ENCODE peak calls at places on chromosomes 5 and 9, in five cellular contexts. One of them, this sample, is unnamed.

GRCh38 chr5:136051486-136052220 is 22.9 kb downstream of the TGFBI start:
- DNase-seq in HCT116: no peak
- DNase-seq in dorsolateral prefrontal cortex: no peak
- DNase-seq in fibroblast of pulmonary artery: no peak
- DNase-seq in cardiac muscle cell: no peak
- DNase-seq in this sample: no peak

GRCh38 chr9:80028501-80028900 is 456.7 kb downstream of the TLE4 start:
- DNase-seq in HCT116: no peak
- DNase-seq in dorsolateral prefrontal cortex: no peak
- DNase-seq in fibroblast of pulmonary artery: no peak
- DNase-seq in cardiac muscle cell: no peak
- DNase-seq in this sample: no peak

GRCh38 chr5:93831449-93831848 is 90.0 kb upstream of the POU5F2 start:
- DNase-seq in HCT116: no peak
- DNase-seq in dorsolateral prefrontal cortex: no peak
- DNase-seq in fibroblast of pulmonary artery: peak; percentile 79
- DNase-seq in cardiac muscle cell: no peak
- DNase-seq in this sample: no peak

GRCh38 chr5:96875805-96876291 is 452 bp upstream of the ERAP2 start:
- DNase-seq in HCT116: no peak
- DNase-seq in dorsolateral prefrontal cortex: no peak
- DNase-seq in fibroblast of pulmonary artery: no peak
- DNase-seq in cardiac muscle cell: no peak
- DNase-seq in this sample: no peak

GRCh38 chr9:137610944-137611343 is 5.5 kb downstream of the ARRDC1 start:
- DNase-seq in HCT116: no peak
- DNase-seq in dorsolateral prefrontal cortex: no peak
- DNase-seq in fibroblast of pulmonary artery: no peak
- DNase-seq in cardiac muscle cell: no peak
- DNase-seq in this sample: no peak

GRCh38 chr5:174229640-174230350 is 184.3 kb downstream of the NSG2 start:
- DNase-seq in HCT116: no peak
- DNase-seq in dorsolateral prefrontal cortex: no peak
- DNase-seq in fibroblast of pulmonary artery: no peak
- DNase-seq in cardiac muscle cell: no peak
- DNase-seq in this sample: no peak

GRCh38 chr5:139149477-139150199 is 48.5 kb downstream of the SIL1 start:
- DNase-seq in HCT116: no peak
- DNase-seq in dorsolateral prefrontal cortex: no peak
- DNase-seq in fibroblast of pulmonary artery: peak; percentile 66
- DNase-seq in cardiac muscle cell: no peak
- DNase-seq in this sample: no peak

GRCh38 chr5:54347221-54347865 is 37.0 kb upstream of the ARL15 start:
- DNase-seq in HCT116: no peak
- DNase-seq in dorsolateral prefrontal cortex: no peak
- DNase-seq in fibroblast of pulmonary artery: no peak
- DNase-seq in cardiac muscle cell: no peak
- DNase-seq in this sample: no peak

GRCh38 chr9:133359420-133360175 is 3.2 kb downstream of the SURF2 start:
- DNase-seq in HCT116: no peak
- DNase-seq in dorsolateral prefrontal cortex: no peak
- DNase-seq in fibroblast of pulmonary artery: no peak
- DNase-seq in cardiac muscle cell: peak; percentile 27
- DNase-seq in this sample: no peak

GRCh38 chr9:80937646-80938045 is 751.7 kb downstream of the TLE1 start:
- DNase-seq in HCT116: no peak
- DNase-seq in dorsolateral prefrontal cortex: no peak
- DNase-seq in fibroblast of pulmonary artery: no peak
- DNase-seq in cardiac muscle cell: no peak
- DNase-seq in this sample: no peak

GRCh38 chr5:766666-767431 is 17.7 kb downstream of the ZDHHC11B start:
- DNase-seq in HCT116: no peak
- DNase-seq in dorsolateral prefrontal cortex: no peak
- DNase-seq in fibroblast of pulmonary artery: no peak
- DNase-seq in cardiac muscle cell: no peak
- DNase-seq in this sample: no peak

GRCh38 chr9:93678199-93679019 is 102.0 kb downstream of the PHF2 start:
- DNase-seq in HCT116: no peak
- DNase-seq in dorsolateral prefrontal cortex: peak; percentile 35
- DNase-seq in fibroblast of pulmonary artery: no peak
- DNase-seq in cardiac muscle cell: no peak
- DNase-seq in this sample: no peak

GRCh38 chr5:143646961-143647360 is 165.0 kb upstream of the HMHB1 start:
- DNase-seq in HCT116: no peak
- DNase-seq in dorsolateral prefrontal cortex: no peak
- DNase-seq in fibroblast of pulmonary artery: no peak
- DNase-seq in cardiac muscle cell: no peak
- DNase-seq in this sample: no peak

GRCh38 chr5:40939753-40940152 is 30.5 kb downstream of the C7 start:
- DNase-seq in HCT116: no peak
- DNase-seq in dorsolateral prefrontal cortex: no peak
- DNase-seq in fibroblast of pulmonary artery: no peak
- DNase-seq in cardiac muscle cell: no peak
- DNase-seq in this sample: no peak

GRCh38 chr5:131783874-131784273 is 12.9 kb downstream of the FNIP1 start:
- DNase-seq in HCT116: no peak
- DNase-seq in dorsolateral prefrontal cortex: no peak
- DNase-seq in fibroblast of pulmonary artery: no peak
- DNase-seq in cardiac muscle cell: no peak
- DNase-seq in this sample: no peak

GRCh38 chr5:36378551-36378950 is 76.8 kb upstream of the RANBP3L start:
- DNase-seq in HCT116: no peak
- DNase-seq in dorsolateral prefrontal cortex: no peak
- DNase-seq in fibroblast of pulmonary artery: no peak
- DNase-seq in cardiac muscle cell: no peak
- DNase-seq in this sample: no peak

GRCh38 chr5:50658243-50658642 is 8.2 kb upstream of the PARP8 start:
- DNase-seq in HCT116: no peak
- DNase-seq in dorsolateral prefrontal cortex: no peak
- DNase-seq in fibroblast of pulmonary artery: no peak
- DNase-seq in cardiac muscle cell: no peak
- DNase-seq in this sample: no peak

GRCh38 chr9:133994359-133995011 is 2.4 kb upstream of the VAV2 start:
- DNase-seq in HCT116: peak; percentile 46
- DNase-seq in dorsolateral prefrontal cortex: peak; percentile 88
- DNase-seq in fibroblast of pulmonary artery: peak; percentile 71
- DNase-seq in cardiac muscle cell: peak; percentile 86
- DNase-seq in this sample: peak; percentile 86

GRCh38 chr9:121972501-121972981 is 120.6 kb downstream of the TTLL11 start:
- DNase-seq in HCT116: peak; percentile 66
- DNase-seq in dorsolateral prefrontal cortex: no peak
- DNase-seq in fibroblast of pulmonary artery: peak; percentile 51
- DNase-seq in cardiac muscle cell: no peak
- DNase-seq in this sample: no peak

GRCh38 chr9:128683340-128684064 is 5.5 kb upstream of the SET start:
- DNase-seq in HCT116: no peak
- DNase-seq in dorsolateral prefrontal cortex: no peak
- DNase-seq in fibroblast of pulmonary artery: peak; percentile 82
- DNase-seq in cardiac muscle cell: peak; percentile 44
- DNase-seq in this sample: peak; percentile 39

GRCh38 chr5:15787676-15788075 is 287.7 kb downstream of the FBXL7 start:
- DNase-seq in HCT116: no peak
- DNase-seq in dorsolateral prefrontal cortex: no peak
- DNase-seq in fibroblast of pulmonary artery: no peak
- DNase-seq in cardiac muscle cell: no peak
- DNase-seq in this sample: no peak

GRCh38 chr5:113382736-113383135 is 52.1 kb downstream of the TSSK1B start:
- DNase-seq in HCT116: no peak
- DNase-seq in dorsolateral prefrontal cortex: no peak
- DNase-seq in fibroblast of pulmonary artery: peak; percentile 41
- DNase-seq in cardiac muscle cell: no peak
- DNase-seq in this sample: no peak

GRCh38 chr5:9209846-9210547 is 335.9 kb downstream of the SEMA5A start:
- DNase-seq in HCT116: no peak
- DNase-seq in dorsolateral prefrontal cortex: no peak
- DNase-seq in fibroblast of pulmonary artery: no peak
- DNase-seq in cardiac muscle cell: no peak
- DNase-seq in this sample: no peak

GRCh38 chr5:144333336-144333920 is 162.8 kb downstream of the KCTD16 start:
- DNase-seq in HCT116: no peak
- DNase-seq in dorsolateral prefrontal cortex: no peak
- DNase-seq in fibroblast of pulmonary artery: no peak
- DNase-seq in cardiac muscle cell: no peak
- DNase-seq in this sample: no peak

DNA sequence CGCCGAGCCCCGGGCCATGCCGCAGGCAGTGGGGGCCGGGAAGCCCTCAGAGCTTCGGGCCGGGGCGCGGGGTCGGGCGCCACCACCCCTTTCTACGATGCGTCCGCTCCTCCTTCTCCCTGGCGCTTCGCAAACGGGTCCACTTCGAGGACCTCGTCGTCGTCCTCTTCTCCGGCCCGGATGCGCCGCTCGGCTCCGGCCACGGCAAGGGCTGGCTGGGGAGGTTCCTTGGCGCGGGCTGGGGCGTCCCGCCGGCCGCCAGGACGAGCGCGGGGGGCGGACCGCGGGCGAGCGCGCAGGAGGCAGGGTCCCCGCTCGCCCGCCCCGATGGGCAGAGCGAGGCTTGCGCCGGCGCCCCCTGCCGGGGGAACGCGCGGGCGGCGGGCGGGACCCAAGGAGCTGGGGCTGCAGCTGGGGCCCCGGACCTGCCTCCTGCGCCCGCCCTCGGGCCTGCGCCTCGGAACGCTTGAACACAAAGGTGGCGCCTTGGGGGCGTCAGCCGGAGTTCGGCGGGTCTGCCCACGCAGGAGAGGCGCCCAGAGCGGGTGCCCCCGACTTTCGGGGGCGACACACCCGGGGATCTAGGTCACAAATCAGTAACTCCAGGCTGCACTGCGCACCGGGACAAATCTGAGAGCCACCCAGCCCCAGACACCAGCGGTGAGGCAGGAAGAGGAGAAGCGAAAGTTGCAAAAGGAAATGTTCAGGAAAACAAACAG is at the start of gene ROR2:
- DNase-seq in HCT116: peak; percentile 37
- DNase-seq in dorsolateral prefrontal cortex: peak; percentile 53
- DNase-seq in fibroblast of pulmonary artery: peak; percentile 70
- DNase-seq in cardiac muscle cell: peak; percentile 89
- DNase-seq in this sample: peak; percentile 91
- TF ChIP-seq CTCF in HCT116: peak; percentile 46
- TF ChIP-seq CTCF in dorsolateral prefrontal cortex: no peak
- TF ChIP-seq CTCF in fibroblast of pulmonary artery: peak; percentile 2
- TF ChIP-seq CTCF in cardiac muscle cell: peak; percentile 46
- TF ChIP-seq CTCF in this sample: peak; percentile 83

GRCh38 chr9:7388755-7389154 is 410.8 kb downstream of the DMAC1 start:
- DNase-seq in HCT116: no peak
- DNase-seq in dorsolateral prefrontal cortex: no peak
- DNase-seq in fibroblast of pulmonary artery: no peak
- DNase-seq in cardiac muscle cell: no peak
- DNase-seq in this sample: no peak

GRCh38 chr9:7392161-7392560 is 407.4 kb downstream of the DMAC1 start:
- DNase-seq in HCT116: no peak
- DNase-seq in dorsolateral prefrontal cortex: no peak
- DNase-seq in fibroblast of pulmonary artery: no peak
- DNase-seq in cardiac muscle cell: no peak
- DNase-seq in this sample: no peak

GRCh38 chr9:7394007-7394774 is 405.4 kb downstream of the DMAC1 start:
- DNase-seq in HCT116: no peak
- DNase-seq in dorsolateral prefrontal cortex: no peak
- DNase-seq in fibroblast of pulmonary artery: no peak
- DNase-seq in cardiac muscle cell: peak; percentile 18
- DNase-seq in this sample: no peak
- TF ChIP-seq CTCF in HCT116: no peak
- TF ChIP-seq CTCF in dorsolateral prefrontal cortex: no peak
- TF ChIP-seq CTCF in fibroblast of pulmonary artery: no peak
- TF ChIP-seq CTCF in cardiac muscle cell: no peak
- TF ChIP-seq CTCF in this sample: peak; percentile 34

GRCh38 chr5:55902696-55903095 is 51.5 kb downstream of the IL31RA start:
- DNase-seq in HCT116: no peak
- DNase-seq in dorsolateral prefrontal cortex: no peak
- DNase-seq in fibroblast of pulmonary artery: peak; percentile 10
- DNase-seq in cardiac muscle cell: no peak
- DNase-seq in this sample: no peak

GRCh38 chr5:55904152-55904551 is 53.0 kb downstream of the IL31RA start:
- DNase-seq in HCT116: no peak
- DNase-seq in dorsolateral prefrontal cortex: no peak
- DNase-seq in fibroblast of pulmonary artery: peak; percentile 42
- DNase-seq in cardiac muscle cell: no peak
- DNase-seq in this sample: no peak

GRCh38 chr5:55900776-55901175 is 49.6 kb downstream of the IL31RA start:
- DNase-seq in HCT116: no peak
- DNase-seq in dorsolateral prefrontal cortex: no peak
- DNase-seq in fibroblast of pulmonary artery: no peak
- DNase-seq in cardiac muscle cell: no peak
- DNase-seq in this sample: no peak

GRCh38 chr5:55905251-55905650 is 54.1 kb downstream of the IL31RA start:
- DNase-seq in HCT116: no peak
- DNase-seq in dorsolateral prefrontal cortex: no peak
- DNase-seq in fibroblast of pulmonary artery: no peak
- DNase-seq in cardiac muscle cell: no peak
- DNase-seq in this sample: no peak

GRCh38 chr5:55903121-55903701 is 52.1 kb downstream of the IL31RA start:
- DNase-seq in HCT116: no peak
- DNase-seq in dorsolateral prefrontal cortex: no peak
- DNase-seq in fibroblast of pulmonary artery: peak; percentile 24
- DNase-seq in cardiac muscle cell: no peak
- DNase-seq in this sample: no peak
- TF ChIP-seq CTCF in HCT116: no peak
- TF ChIP-seq CTCF in dorsolateral prefrontal cortex: no peak
- TF ChIP-seq CTCF in fibroblast of pulmonary artery: no peak
- TF ChIP-seq CTCF in cardiac muscle cell: no peak
- TF ChIP-seq CTCF in this sample: no peak

GRCh38 chr5:161846731-161847130 is 1.2 kb upstream of the GABRA1 start:
- DNase-seq in HCT116: no peak
- DNase-seq in dorsolateral prefrontal cortex: no peak
- DNase-seq in fibroblast of pulmonary artery: no peak
- DNase-seq in cardiac muscle cell: peak; percentile 88
- DNase-seq in this sample: peak; percentile 49

GRCh38 chr5:161847896-161848510 is at the start of gene GABRA1:
- DNase-seq in HCT116: no peak
- DNase-seq in dorsolateral prefrontal cortex: peak; percentile 51
- DNase-seq in fibroblast of pulmonary artery: no peak
- DNase-seq in cardiac muscle cell: peak; percentile 62
- DNase-seq in this sample: peak; percentile 11

GRCh38 chr5:161850491-161850890 is 2.6 kb downstream of the GABRA1 start:
- DNase-seq in HCT116: no peak
- DNase-seq in dorsolateral prefrontal cortex: no peak
- DNase-seq in fibroblast of pulmonary artery: no peak
- DNase-seq in cardiac muscle cell: no peak
- DNase-seq in this sample: no peak

GRCh38 chr5:161847447-161847846 is 473 bp upstream of the GABRA1 start:
- DNase-seq in HCT116: no peak
- DNase-seq in dorsolateral prefrontal cortex: no peak
- DNase-seq in fibroblast of pulmonary artery: no peak
- DNase-seq in cardiac muscle cell: no peak
- DNase-seq in this sample: no peak

DNA sequence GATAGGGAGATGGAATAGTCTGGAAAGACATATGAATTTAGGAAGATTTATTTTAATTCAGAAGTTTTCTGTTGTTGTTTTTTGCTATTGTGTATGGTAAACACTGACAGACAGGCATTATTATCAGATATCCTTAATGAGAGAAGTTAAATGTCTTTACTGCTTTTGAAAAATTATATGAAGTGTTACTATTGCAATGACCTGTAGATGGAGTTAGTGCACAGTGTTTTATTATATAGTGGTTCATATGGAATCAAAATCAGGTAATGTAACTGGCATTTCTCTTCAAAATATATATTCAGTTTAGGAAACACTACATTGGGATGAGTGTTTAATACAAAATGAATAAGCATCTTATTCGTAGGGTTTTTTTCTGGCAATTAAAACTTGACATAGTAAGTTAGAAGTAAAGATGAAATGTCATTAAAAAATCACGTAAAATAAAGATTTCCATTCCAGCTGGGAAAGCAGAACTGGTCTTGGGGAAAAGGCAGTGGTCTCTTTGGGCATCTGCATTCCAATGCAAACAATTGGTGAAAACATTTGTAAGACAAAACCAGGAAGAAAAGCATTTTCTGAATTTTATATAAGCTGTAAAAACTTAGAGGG is 3.9 kb downstream of the GABRA1 start:
- DNase-seq in HCT116: no peak
- DNase-seq in dorsolateral prefrontal cortex: no peak
- DNase-seq in fibroblast of pulmonary artery: no peak
- DNase-seq in cardiac muscle cell: no peak
- DNase-seq in this sample: no peak
- TF ChIP-seq CTCF in HCT116: peak; percentile 43
- TF ChIP-seq CTCF in dorsolateral prefrontal cortex: peak; percentile 37
- TF ChIP-seq CTCF in fibroblast of pulmonary artery: peak; percentile 21
- TF ChIP-seq CTCF in cardiac muscle cell: peak; percentile 24
- TF ChIP-seq CTCF in this sample: peak; percentile 54